ENCODE peak calls at places on chromosomes 13 and 19, in six cellular contexts. B is activated T-helper 1 cell treated with anti-CD3 and anti-CD28 coated beads, Interleukin-12 subunit alpha, Interleukin-12 subunit beta, Interleukin-2, Interleukin-4 antibody, amounts not matched to agents 30 ng/mL and 10 ng/mL and 1 ng/mL, durations not matched to agents 14 hours and 24 hours and 36 hours; K is left lung; N is transverse colon; A is HCT116; C is GM23248. M is an unnamed sample.

GRCh38 chr19:49338691-49339363 is 3.6 kb downstream of the CD37 start:
- DNase-seq in B (no peak), K (peak), N (peak), A (no peak), C (peak), M (peak)

GRCh38 chr19:32022044-32022945 is 323.1 kb upstream of the ZNF507 start:
- DNase-seq in B (no peak), K (no peak), N (no peak), A (no peak), C (no peak), M (no peak)

GRCh38 chr19:39171479-39172465 is 25.0 kb upstream of the NCCRP1 start:
- DNase-seq in B (no peak), K (no peak), N (no peak), A (no peak), C (no peak), M (no peak)

GRCh38 chr13:109577191-109577700 is 209.1 kb downstream of the IRS2 start:
- DNase-seq in B (no peak), K (no peak), N (no peak), A (no peak), C (no peak), M (no peak)

GRCh38 chr13:31945202-31945978 is 86.2 kb upstream of the FRY start:
- DNase-seq in B (no peak), K (peak), N (peak), A (no peak), C (peak), M (no peak)

GRCh38 chr19:33796164-33797100 is at the start of gene KCTD15:
- DNase-seq in B (no peak), K (no peak), N (peak), A (no peak), C (peak), M (peak)

GRCh38 chr19:28887920-28888618 is 324.9 kb downstream of the UQCRFS1 start:
- DNase-seq in B (no peak), K (no peak), N (no peak), A (no peak), C (no peak), M (no peak)

GRCh38 chr19:45657520-45658163 is 10.4 kb upstream of the GIPR start:
- DNase-seq in B (no peak), K (no peak), N (no peak), A (no peak), C (no peak), M (no peak)

GRCh38 chr19:41424335-41425173 is 2.6 kb downstream of the B3GNT8 start:
- DNase-seq in B (no peak), K (no peak), N (no peak), A (no peak), C (no peak), M (no peak)

GRCh38 chr13:37751025-37751424 is 118.5 kb downstream of the TRPC4 start:
- DNase-seq in B (no peak), K (no peak), N (no peak), A (no peak), C (no peak), M (no peak)

GRCh38 chr13:91468301-91468700 is 69.9 kb downstream of the GPC5 start:
- DNase-seq in B (no peak), K (no peak), N (no peak), A (no peak), C (no peak), M (no peak)

GRCh38 chr13:112972867-112973576 is 4.0 kb downstream of the MCF2L start:
- DNase-seq in B (no peak), K (peak), N (peak), A (no peak), C (no peak), M (no peak)

GRCh38 chr13:21671793-21672680 is 1.2 kb downstream of the FGF9 start:
- DNase-seq in B (no peak), K (no peak), N (no peak), A (no peak), C (no peak), M (no peak)

GRCh38 chr13:82739881-82740280 is 1142.4 kb downstream of the SLITRK1 start:
- DNase-seq in B (no peak), K (no peak), N (no peak), A (no peak), C (peak), M (no peak)

GRCh38 chr19:18090545-18091216 is 3.9 kb upstream of the IL12RB1 start:
- DNase-seq in B (no peak), K (peak), N (no peak), A (no peak), C (peak), M (peak)

GRCh38 chr13:82657471-82657870 is 1224.8 kb downstream of the SLITRK1 start:
- DNase-seq in B (no peak), K (no peak), N (no peak), A (no peak), C (no peak), M (no peak)

GRCh38 chr13:30520571-30520970 is 54.8 kb upstream of the HMGB1 start:
- DNase-seq in B (no peak), K (no peak), N (no peak), A (no peak), C (peak), M (no peak)

GRCh38 chr19:56111601-56112312 is 9.3 kb downstream of the ZNF787 start:
- DNase-seq in B (no peak), K (peak), N (peak), A (no peak), C (no peak), M (no peak)

M was measured in endothelial cell of umbilical vein.